ENCODE peak calls at places on chromosomes 6 and 20, in ten cellular contexts. B is naive thymus-derived CD4-positive, alpha-beta T cell; J is colonic mucosa; E is sigmoid colon; F is mammary epithelial cell; A is stomach; R is small intestine; G is ovary; U is transverse colon; K is kidney. T is an unnamed sample.

GRCh38 chr6:144660545-144660944 is 375.4 kb downstream of the UTRN start:
- DNase-seq in E (no peak), B (no peak), R (no peak), J (peak), K (no peak), U (peak), G (no peak), F (no peak), A (no peak), T (no peak)

GRCh38 chr20:54067606-54068174 is 2.7 kb downstream of the BCAS1 start:
- DNase-seq in J (peak), G (no peak), K (peak), R (peak), F (peak), U (peak), A (peak), B (no peak), E (no peak), T (no peak)

GRCh38 chr6:43217351-43217750 is 11.9 kb downstream of the DNPH1 start:
- DNase-seq in F (no peak), R (no peak), E (no peak), G (no peak), B (no peak), K (no peak), A (no peak), J (no peak), U (no peak), T (no peak)

GRCh38 chr20:58579819-58580492 is 64.8 kb upstream of the APCDD1L start:
- DNase-seq in U (no peak), F (no peak), E (peak), K (no peak), J (no peak), G (no peak), R (no peak), B (no peak), A (no peak), T (no peak)

GRCh38 chr20:36506253-36506652 is 35.1 kb upstream of the MYL9 start:
- DNase-seq in U (no peak), A (no peak), B (no peak), K (no peak), G (no peak), F (no peak), E (no peak), R (no peak), J (no peak), T (peak)

GRCh38 chr20:62786100-62786499 is 10.2 kb upstream of the MRGBP start:
- DNase-seq in G (no peak), J (no peak), A (no peak), K (no peak), U (no peak), R (no peak), F (no peak), E (no peak), B (no peak), T (no peak)

GRCh38 chr6:75693534-75693933 is 55.5 kb upstream of the MYO6 start:
- DNase-seq in U (no peak), F (no peak), J (no peak), E (no peak), G (no peak), B (no peak), R (no peak), K (no peak), A (no peak), T (no peak)

GRCh38 chr6:72869621-72870020 is 247.8 kb downstream of the KCNQ5 start:
- DNase-seq in R (no peak), E (no peak), F (no peak), U (no peak), K (no peak), G (no peak), B (no peak), A (no peak), J (no peak), T (no peak)

GRCh38 chr20:53805895-53806384 is 212.3 kb upstream of the ZNF217 start:
- DNase-seq in J (peak), B (no peak), F (peak), R (no peak), K (no peak), A (no peak), U (peak), G (no peak), E (no peak), T (no peak)

GRCh38 chr20:17538517-17539170 is 7.5 kb upstream of the BFSP1 start:
- DNase-seq in F (no peak), E (no peak), J (no peak), R (no peak), G (no peak), K (no peak), A (no peak), U (no peak), B (no peak), T (peak)

GRCh38 chr20:584375-585301 is 25.5 kb downstream of the TCF15 start:
- DNase-seq in G (no peak), F (peak), K (no peak), R (peak), U (no peak), B (no peak), E (peak), A (no peak), J (no peak), T (peak)

GRCh38 chr20:11267131-11267761 is 593.4 kb upstream of the JAG1 start:
- DNase-seq in A (no peak), B (no peak), E (no peak), J (peak), F (peak), R (peak), K (peak), G (peak), U (no peak), T (no peak)

GRCh38 chr20:63116412-63117106 is 99.4 kb downstream of the YTHDF1 start:
- DNase-seq in J (no peak), K (peak), G (no peak), R (no peak), E (no peak), B (peak), A (no peak), F (no peak), U (no peak), T (no peak)

GRCh38 chr6:170018422-170019258 is 267.2 kb downstream of the ERMARD start:
- DNase-seq in R (no peak), U (no peak), J (no peak), G (no peak), B (no peak), E (peak), A (no peak), F (no peak), K (no peak), T (no peak)

GRCh38 chr6:148487461-148487860 is 144.8 kb downstream of the SASH1 start:
- DNase-seq in J (no peak), F (no peak), A (no peak), K (no peak), G (no peak), E (no peak), B (no peak), U (no peak), R (no peak), T (no peak)

GRCh38 chr6:105851181-105851580 is 235.0 kb upstream of the PRDM1 start:
- DNase-seq in G (no peak), R (no peak), K (no peak), J (no peak), F (no peak), B (no peak), A (no peak), U (no peak), E (no peak), T (no peak)

GRCh38 chr20:34825530-34826362 is at the start of gene NCOA6:
- DNase-seq in A (peak), E (peak), B (peak), J (peak), G (peak), K (peak), R (peak), U (peak), F (peak), T (peak)

GRCh38 chr20:17971571-17972013 is 2.8 kb downstream of the MGME1 start:
- DNase-seq in A (no peak), E (no peak), R (peak), J (no peak), G (no peak), U (no peak), K (no peak), B (no peak), F (peak), T (no peak)

GRCh38 chr6:15793288-15793687 is 130.5 kb upstream of the DTNBP1 start:
- DNase-seq in K (no peak), F (peak), B (no peak), E (no peak), J (no peak), G (no peak), R (peak), A (no peak), U (no peak), T (no peak)

GRCh38 chr6:15798856-15799255 is 136.0 kb upstream of the DTNBP1 start:
- DNase-seq in B (no peak), K (no peak), F (no peak), G (no peak), U (no peak), E (no peak), J (no peak), R (no peak), A (no peak), T (no peak)

GRCh38 chr6:15796844-15797243 is 134.0 kb upstream of the DTNBP1 start:
- DNase-seq in R (no peak), A (no peak), U (no peak), K (no peak), J (no peak), B (no peak), G (no peak), E (no peak), F (peak), T (no peak)

GRCh38 chr6:15793826-15794225 is 131.0 kb upstream of the DTNBP1 start:
- DNase-seq in E (no peak), A (no peak), G (no peak), F (no peak), U (no peak), J (no peak), B (no peak), R (no peak), K (no peak), T (no peak)

DNA sequence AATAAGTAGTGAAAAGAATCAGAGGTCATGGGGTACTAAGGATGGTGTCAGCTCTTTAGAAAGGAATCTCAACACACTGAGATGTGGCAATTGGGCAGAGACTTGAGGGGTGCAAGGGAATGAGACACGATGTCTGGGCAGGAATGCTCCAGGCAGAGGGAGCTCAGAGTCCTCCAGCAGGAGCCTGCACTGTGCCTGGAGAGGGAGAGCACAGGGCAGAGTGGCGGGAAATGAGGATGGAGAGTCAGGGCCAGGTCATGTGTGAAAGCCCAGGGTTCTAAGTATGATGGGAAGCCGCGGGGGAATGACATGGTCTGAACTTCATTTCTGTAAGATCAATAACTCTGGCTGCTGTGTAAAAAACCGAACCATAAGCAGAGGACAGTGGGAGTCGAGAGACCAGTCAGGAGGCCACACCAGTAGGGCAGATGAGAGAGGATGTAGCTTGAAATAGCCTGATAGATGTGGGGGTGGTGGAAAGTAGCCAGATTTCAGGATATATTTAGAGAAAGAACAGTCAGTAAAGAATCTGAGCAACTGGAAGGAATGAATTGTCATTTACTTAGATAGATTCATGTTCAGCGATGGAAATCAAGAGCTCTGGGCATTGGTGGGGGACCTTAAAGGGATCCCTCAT is 133.4 kb upstream of the DTNBP1 start:
- DNase-seq in G (no peak), F (no peak), U (no peak), A (no peak), E (no peak), K (no peak), B (no peak), R (no peak), J (no peak), T (no peak)
- H3K27ac ChIP-seq in G (no peak), F (no peak), U (no peak), A (no peak), E (no peak), K (no peak), B (no peak), R (no peak), J (no peak), T (no peak)

GRCh38 chr6:40485300-40485699 is 101.9 kb downstream of the LRFN2 start:
- DNase-seq in E (no peak), J (no peak), R (no peak), B (no peak), U (no peak), K (no peak), G (no peak), A (no peak), F (no peak), T (no peak)

GRCh38 chr6:40484066-40484465 is 103.1 kb downstream of the LRFN2 start:
- DNase-seq in U (no peak), K (no peak), J (no peak), A (no peak), E (no peak), F (no peak), G (no peak), R (no peak), B (no peak), T (no peak)

GRCh38 chr6:40485795-40486194 is 101.4 kb downstream of the LRFN2 start:
- DNase-seq in B (no peak), R (no peak), A (no peak), J (no peak), U (no peak), F (no peak), E (no peak), K (no peak), G (no peak), T (no peak)

GRCh38 chr6:40480678-40481077 is 106.5 kb downstream of the LRFN2 start:
- DNase-seq in A (no peak), R (no peak), E (no peak), B (no peak), U (no peak), F (no peak), K (no peak), J (no peak), G (no peak), T (no peak)

DNA sequence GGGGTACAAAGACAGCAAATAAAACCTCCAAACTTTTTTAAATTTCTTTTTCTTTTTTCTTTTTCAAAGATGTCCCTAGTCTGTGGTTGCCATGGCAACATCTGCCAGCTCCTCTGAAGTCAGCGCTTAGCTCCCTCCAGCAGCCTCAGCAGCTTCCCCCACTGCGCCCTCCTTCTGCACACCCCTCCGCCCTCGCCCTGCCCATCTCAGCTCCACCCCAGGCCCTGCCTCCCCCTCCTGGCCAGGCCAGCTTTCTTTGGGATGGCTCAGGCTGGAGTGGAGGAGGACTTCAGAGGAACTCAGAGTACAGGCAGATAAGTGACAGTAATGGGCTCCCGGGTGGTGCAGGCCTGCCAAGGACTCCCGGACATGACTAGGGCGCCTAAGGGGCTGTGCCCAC is 104.6 kb downstream of the LRFN2 start:
- DNase-seq in F (no peak), E (no peak), J (no peak), K (no peak), A (no peak), U (no peak), R (no peak), G (no peak), B (no peak), T (no peak)
- H3K27ac ChIP-seq in F (no peak), E (no peak), J (no peak), K (no peak), A (no peak), U (no peak), R (no peak), G (no peak), B (no peak), T (no peak)

GRCh38 chr6:423062-423798 is 31.7 kb downstream of the IRF4 start:
- DNase-seq in F (no peak), R (no peak), G (no peak), E (no peak), U (no peak), J (no peak), A (no peak), K (no peak), B (no peak), T (no peak)
- H3K27ac ChIP-seq in F (no peak), R (peak), G (no peak), E (no peak), U (no peak), J (no peak), A (peak), K (no peak), B (no peak), T (no peak)

GRCh38 chr20:1935696-1936366 is 40.6 kb downstream of the SIRPA start:
- DNase-seq in R (peak), U (peak), G (peak), B (no peak), J (peak), E (peak), A (no peak), K (no peak), F (no peak), T (no peak)
- H3K27ac ChIP-seq in R (peak), U (peak), G (no peak), B (no peak), J (no peak), E (peak), A (peak), K (no peak), F (no peak), T (no peak)

GRCh38 chr6:24307881-24308280 is 50.0 kb downstream of the DCDC2 start:
- DNase-seq in F (no peak), A (no peak), E (no peak), B (no peak), J (no peak), G (no peak), K (no peak), U (no peak), R (no peak), T (no peak)
- H3K27ac ChIP-seq in F (no peak), A (no peak), E (no peak), B (no peak), J (no peak), G (no peak), K (no peak), U (no peak), R (no peak), T (no peak)

T was measured in HL-60.